ENCODE peak calls at places on chromosomes 11 and 22, in eight cellular contexts. E is dorsolateral prefrontal cortex, K is heart right ventricle, G is stomach, A is spleen, C is A549, D is upper lobe of right lung, I is psoas muscle. M is an unnamed sample.

GRCh38 chr11:66363805-66364535 is 7.6 kb downstream of the SLC29A2 start:
- DNase-seq in A (peak), C (peak), K (peak), E (no peak), G (peak), I (peak), D (peak), M (no peak)

GRCh38 chr11:875769-876301 is 33.2 kb downstream of the TSPAN4 start:
- DNase-seq in D (no peak), C (no peak), A (no peak), G (no peak), I (no peak), K (no peak), E (peak), M (no peak)

GRCh38 chr11:19327280-19327679 is 86.5 kb upstream of the E2F8 start:
- DNase-seq in G (no peak), I (no peak), A (no peak), E (no peak), K (no peak), D (no peak), C (no peak), M (no peak)

GRCh38 chr11:62536301-62536957 is 10.2 kb downstream of the AHNAK start:
- DNase-seq in D (no peak), G (no peak), C (no peak), E (no peak), A (no peak), K (no peak), I (no peak), M (no peak)

GRCh38 chr11:69645801-69646492 is 5.0 kb downstream of the CCND1 start:
- DNase-seq in E (no peak), K (no peak), A (peak), I (no peak), D (peak), G (no peak), C (no peak), M (no peak)

GRCh38 chr11:17371614-17372013 is 16.8 kb downstream of the KCNJ11 start:
- DNase-seq in E (no peak), G (no peak), D (no peak), K (no peak), A (no peak), C (no peak), I (no peak), M (no peak)

GRCh38 chr11:133955091-133955846 is 1.5 kb downstream of the IGSF9B start:
- DNase-seq in A (no peak), C (no peak), I (peak), K (peak), E (no peak), G (no peak), D (no peak), M (no peak)

GRCh38 chr11:44823920-44824704 is 97.3 kb downstream of the TSPAN18 start:
- DNase-seq in A (peak), I (no peak), C (no peak), D (peak), G (no peak), E (no peak), K (no peak), M (no peak)

GRCh38 chr22:30127749-30128166 is 47.5 kb downstream of the HORMAD2 start:
- DNase-seq in D (no peak), C (no peak), K (no peak), I (no peak), E (no peak), G (no peak), A (no peak), M (peak)

GRCh38 chr11:15107730-15108515 is 6.8 kb upstream of the INSC start:
- DNase-seq in D (no peak), E (no peak), A (no peak), G (no peak), I (no peak), C (no peak), K (no peak), M (no peak)

GRCh38 chr11:23078289-23078971 is 218.2 kb upstream of the CCDC179 start:
- DNase-seq in E (no peak), I (no peak), A (no peak), G (no peak), D (no peak), K (no peak), C (no peak), M (peak)

GRCh38 chr22:45064313-45065268 is 54.8 kb upstream of the PHF21B start:
- DNase-seq in I (no peak), K (no peak), G (no peak), E (no peak), C (no peak), D (no peak), A (no peak), M (peak)

GRCh38 chr11:134516529-134516928 is 104.5 kb upstream of the B3GAT1 start:
- DNase-seq in C (no peak), A (peak), D (peak), I (peak), K (no peak), E (peak), G (no peak), M (no peak)

GRCh38 chr22:47822459-47822858 is 1060.0 kb downstream of the TBC1D22A start:
- DNase-seq in A (no peak), E (no peak), D (no peak), I (no peak), G (no peak), K (no peak), C (no peak), M (no peak)

GRCh38 chr11:85822814-85823213 is 11.9 kb upstream of the SYTL2 start:
- DNase-seq in K (no peak), C (no peak), A (no peak), G (no peak), D (no peak), I (no peak), E (no peak), M (peak)
- H3K4me3 ChIP-seq in K (no peak), C (no peak), A (no peak), G (no peak), D (no peak), I (no peak), E (no peak), M (no peak)

DNA sequence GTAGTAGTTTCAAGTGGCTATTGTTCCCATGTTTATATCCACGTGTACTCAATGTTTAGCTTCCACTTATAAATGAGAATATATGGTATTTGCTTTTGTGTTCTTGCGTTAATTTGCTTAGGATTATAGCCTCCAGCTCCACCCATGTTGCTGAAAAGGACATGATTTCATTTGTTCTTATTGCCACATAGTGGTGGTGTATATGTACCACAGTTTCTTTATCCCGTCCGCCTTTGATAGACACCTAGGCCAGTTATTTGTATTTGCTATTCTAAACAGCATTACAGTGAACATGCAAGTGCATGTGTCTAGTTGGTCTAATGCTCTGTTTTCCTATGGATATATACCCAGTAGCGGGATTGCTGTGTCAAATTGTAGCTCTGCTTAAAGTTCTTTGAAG is 6.8 kb downstream of the OR51B2 start:
- DNase-seq in G (no peak), I (no peak), K (no peak), D (no peak), E (no peak), C (no peak), A (no peak), M (no peak)
- TF ChIP-seq CTCF in G (no peak), I (no peak), K (no peak), D (no peak), E (no peak), C (no peak), A (no peak), M (no peak)

GRCh38 chr11:119314748-119315138 is 2.2 kb downstream of the MCAM start:
- DNase-seq in K (no peak), I (no peak), A (no peak), G (no peak), E (no peak), D (no peak), C (no peak), M (no peak)
- H3K27ac ChIP-seq in K (no peak), I (peak), A (no peak), G (peak), E (peak), D (no peak), C (no peak), M (no peak)

DNA sequence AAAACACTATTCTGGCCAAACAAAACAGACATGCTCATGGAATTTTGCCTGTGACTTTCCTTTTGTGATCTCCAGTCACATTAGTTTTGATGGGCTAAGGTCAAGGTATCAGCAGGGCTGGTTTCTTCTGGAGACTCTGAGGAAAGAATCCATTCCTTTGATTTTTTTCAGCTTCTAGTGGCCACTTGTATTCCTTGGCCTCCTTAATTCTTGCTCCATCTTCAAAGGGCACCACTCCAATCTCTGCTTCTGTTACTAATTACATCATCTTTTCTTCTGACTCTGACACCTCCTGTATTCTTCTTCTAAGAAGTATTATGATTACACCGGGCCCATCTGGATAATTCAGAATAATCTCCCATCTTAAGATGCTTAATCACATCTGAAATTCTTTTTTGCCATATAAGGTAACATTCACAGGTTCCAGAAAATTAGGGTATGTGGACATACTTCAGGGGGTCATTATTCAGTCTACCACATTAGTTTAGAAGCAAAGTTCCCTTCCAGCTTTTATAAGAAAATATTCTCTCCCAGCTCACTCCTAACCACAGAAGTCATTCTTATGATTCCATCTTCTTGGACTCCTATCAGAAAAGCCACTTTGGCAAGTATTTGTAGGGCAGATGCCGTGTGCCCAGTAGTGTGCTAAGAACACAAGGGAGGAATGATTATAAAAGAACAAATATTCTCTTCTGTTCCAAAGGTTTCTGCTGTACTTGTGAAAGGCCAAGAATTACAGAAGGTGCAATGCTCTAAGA is 56.4 kb upstream of the FSHB start:
- DNase-seq in C (no peak), G (no peak), E (no peak), I (no peak), K (no peak), A (no peak), D (no peak), M (no peak)
- H3K4me3 ChIP-seq in C (no peak), G (no peak), E (no peak), I (no peak), K (no peak), A (no peak), D (no peak), M (no peak)

GRCh38 chr11:72103754-72104167 is 664 bp upstream of the LAMTOR1 start:
- DNase-seq in C (no peak), D (no peak), I (no peak), K (no peak), A (no peak), E (no peak), G (no peak), M (no peak)
- TF ChIP-seq CTCF in C (no peak), D (no peak), I (no peak), K (no peak), A (no peak), E (no peak), G (no peak), M (no peak)

DNA sequence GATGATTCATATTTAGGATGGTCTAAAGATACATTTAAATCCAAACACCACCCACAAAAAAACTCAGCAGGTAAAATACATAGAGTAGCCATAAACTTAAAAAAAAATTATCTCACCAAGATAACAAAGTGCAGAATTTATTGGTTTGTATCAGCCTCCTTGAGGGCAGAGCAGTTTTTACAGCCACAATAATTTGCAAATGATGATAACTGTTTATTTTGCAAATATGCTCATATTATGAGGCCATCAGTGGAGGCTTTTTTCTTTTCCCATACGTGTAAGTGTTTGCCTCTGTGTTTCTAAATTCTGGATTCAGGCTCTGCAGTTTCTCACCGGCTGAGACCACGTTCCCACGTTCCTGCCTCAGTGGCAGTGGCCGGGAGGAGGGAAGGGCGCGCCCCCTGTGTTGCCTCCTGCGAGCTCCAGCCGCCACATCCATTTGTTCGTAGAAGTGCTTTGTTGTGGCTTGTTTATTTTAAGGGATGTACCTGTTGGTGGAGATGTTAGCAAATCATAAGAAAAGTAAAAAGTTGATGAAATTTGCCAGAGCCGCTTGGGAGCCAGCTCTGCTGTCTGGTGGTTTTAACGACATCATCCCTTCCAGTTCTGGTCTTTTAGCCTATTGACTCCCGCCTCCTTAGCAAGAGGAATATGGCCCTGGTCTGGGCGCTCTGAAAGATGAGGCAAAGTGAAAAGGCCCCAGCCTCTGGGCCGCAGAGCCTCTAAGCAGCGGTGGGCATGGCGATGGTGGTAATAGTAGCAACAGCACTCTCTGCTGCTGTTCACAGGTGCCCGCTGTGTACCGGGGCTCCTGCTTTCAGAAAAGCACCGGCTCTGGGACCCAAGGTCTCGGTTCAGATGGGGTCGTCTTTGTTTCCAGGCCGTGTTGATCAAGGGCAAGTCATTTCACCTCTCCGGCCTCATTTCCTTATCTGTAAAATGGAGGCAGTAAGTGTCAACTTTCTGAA is 66.7 kb upstream of the PPARA start:
- DNase-seq in A (peak), D (peak), I (peak), C (no peak), K (peak), G (peak), E (peak), M (no peak)
- H3K27ac ChIP-seq in A (peak), D (peak), I (peak), C (peak), K (peak), G (peak), E (peak), M (no peak)